ENCODE peak calls at places on chromosomes 4 and X, in five cellular contexts. M, B, E, C and L are unnamed samples.
A peak's percentile ranks its signal among the peaks of the same experiment; 100 is the strongest.

GRCh38 chr4:177008071-177008835 is 215.5 kb upstream of the VEGFC start:
- DNase-seq in M (no peak), B (no peak), E (no peak), C (no peak), L (no peak)

GRCh38 chrX:276588-277171 is 4.5 kb upstream of the PLCXD1 start:
- DNase-seq in M (no peak), B (no peak), E (peak; percentile 67), C (no peak), L (peak; percentile 43)

GRCh38 chr4:97235516-97235915 is 907.8 kb downstream of the STPG2 start:
- DNase-seq in M (no peak), B (no peak), E (no peak), C (no peak), L (no peak)

GRCh38 chr4:53809816-53810215 is 218.5 kb upstream of the LNX1 start:
- DNase-seq in M (no peak), B (no peak), E (no peak), C (no peak), L (no peak)

GRCh38 chrX:103747199-103747598 is 29.4 kb upstream of the PLP1 start:
- DNase-seq in M (no peak), B (no peak), E (no peak), C (no peak), L (no peak)

GRCh38 chr4:52780206-52780605 is 29.0 kb upstream of the ERVMER34-1 start:
- DNase-seq in M (no peak), B (no peak), E (no peak), C (no peak), L (no peak)

GRCh38 chr4:107831140-107831539 is 6.4 kb downstream of the SGMS2 start:
- DNase-seq in M (no peak), B (no peak), E (no peak), C (no peak), L (no peak)

GRCh38 chr4:21507439-21507838 is 441.1 kb downstream of the KCNIP4 start:
- DNase-seq in M (peak; percentile 30), B (no peak), E (no peak), C (no peak), L (no peak)

GRCh38 chr4:98996056-98996941 is 778 bp downstream of the METAP1 start:
- DNase-seq in M (peak; percentile 38), B (peak; percentile 38), E (peak; percentile 24), C (peak; percentile 19), L (peak; percentile 16)

DNA sequence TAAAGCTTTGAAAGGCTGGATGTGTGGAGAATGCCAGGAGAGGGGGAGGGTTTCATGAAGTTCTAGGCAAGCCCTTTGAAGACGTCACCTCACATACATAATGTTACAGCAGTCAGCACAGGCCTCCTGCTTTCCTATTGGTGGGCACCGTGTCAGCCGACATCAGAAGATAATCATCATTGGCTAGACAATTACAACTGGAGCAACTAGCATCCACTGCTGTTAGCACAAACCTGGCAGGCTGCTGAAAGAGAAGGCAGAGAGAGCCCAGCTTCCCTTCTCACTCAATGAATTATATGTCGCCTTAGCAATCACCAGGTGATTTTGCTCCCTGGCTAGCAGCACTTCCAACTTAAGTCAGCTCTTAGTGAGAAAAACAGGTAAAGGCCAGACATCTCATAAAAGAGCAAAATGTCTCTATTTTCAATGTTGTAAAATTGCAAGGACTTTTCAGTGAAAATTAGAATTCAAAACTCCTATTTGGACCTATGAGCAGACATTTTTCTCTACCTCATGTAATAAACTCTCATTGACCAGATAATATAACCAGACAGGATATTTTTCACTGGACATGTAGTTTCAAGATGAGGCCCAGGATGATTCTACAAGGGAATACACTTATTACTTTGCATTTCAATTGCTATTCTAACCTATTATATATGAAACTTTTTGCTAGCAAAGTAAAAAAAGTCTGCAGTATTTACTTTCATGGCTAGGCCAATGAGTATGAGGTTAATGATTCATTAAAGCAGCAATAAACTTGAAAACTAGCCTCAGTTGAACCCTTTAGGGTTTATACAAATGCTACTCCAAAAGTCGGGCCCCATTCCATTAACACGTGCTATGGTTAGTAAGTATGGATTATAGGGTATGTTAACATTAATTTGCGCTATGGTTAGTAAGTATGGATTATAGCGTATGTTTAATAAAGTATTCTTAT is 4.3 kb downstream of the ELOVL6 start:
- DNase-seq in M (no peak), B (peak; percentile 88), E (peak; percentile 89), C (peak; percentile 89), L (peak; percentile 19)
- H3K27ac ChIP-seq in M (no peak overlapping the region), B (no peak overlapping the region), E (peak overlapping the region; percentile 9), C (peak overlapping the region; percentile 61), L (no peak overlapping the region)

GRCh38 chr4:20486433-20486832 is 213.8 kb upstream of the PACRGL start:
- DNase-seq in M (no peak), B (no peak), E (no peak), C (no peak), L (no peak)

GRCh38 chr4:20493761-20494353 is 206.4 kb upstream of the PACRGL start:
- DNase-seq in M (no peak), B (no peak), E (no peak), C (no peak), L (no peak)

GRCh38 chr4:20487446-20487845 is 212.8 kb upstream of the PACRGL start:
- DNase-seq in M (no peak), B (no peak), E (no peak), C (no peak), L (no peak)

GRCh38 chr4:20487852-20488251 is 212.4 kb upstream of the PACRGL start:
- DNase-seq in M (no peak), B (no peak), E (no peak), C (no peak), L (no peak)

GRCh38 chr4:20490734-20491133 is 209.5 kb upstream of the PACRGL start:
- DNase-seq in M (no peak), B (no peak), E (no peak), C (no peak), L (no peak)
- TF ChIP-seq CTCF in M (no peak), B (no peak), E (no peak), C (no peak), L (no peak)

DNA sequence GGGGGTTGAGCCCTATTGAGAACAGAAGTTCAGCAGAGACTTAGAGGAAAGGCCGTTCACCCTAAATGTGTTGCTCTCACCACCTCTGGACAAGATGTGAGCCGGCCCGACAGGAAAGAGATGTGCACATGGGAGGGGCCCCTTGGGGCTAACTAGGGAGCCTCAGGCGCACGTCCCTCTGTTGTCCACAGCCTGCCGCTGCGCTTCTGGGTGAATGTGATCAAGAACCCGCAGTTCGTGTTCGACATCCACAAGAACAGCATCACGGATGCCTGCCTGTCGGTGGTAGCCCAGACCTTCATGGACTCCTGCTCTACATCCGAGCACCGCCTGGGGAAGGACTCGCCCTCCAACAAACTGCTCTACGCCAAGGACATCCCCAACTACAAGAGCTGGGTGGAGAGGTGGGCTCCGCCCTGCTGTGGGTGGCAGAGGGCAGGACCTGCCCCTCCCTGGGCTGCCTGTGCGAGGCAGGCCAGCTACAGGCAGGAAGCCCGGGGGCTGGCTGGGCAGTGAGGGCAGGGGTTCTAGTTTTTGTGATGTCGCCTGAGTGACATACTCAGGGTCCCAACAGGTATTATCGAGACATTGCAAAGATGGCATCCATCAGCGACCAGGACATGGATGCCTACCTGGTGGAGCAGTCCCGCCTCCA is 8.0 kb downstream of the LAGE3 start:
- DNase-seq in M (no peak), B (no peak), E (no peak), C (no peak), L (no peak)
- H3K36me3 ChIP-seq in M (no peaks in the 10 kb centered on the region), B (no peaks in the 10 kb centered on the region), E (peaks cover 2% of the 10 kb centered on the region), C (no peaks in the 10 kb centered on the region), L (no peaks in the 10 kb centered on the region)

GRCh38 chr4:125315571-125316390 is 1.0 kb downstream of the FAT4 start:
- DNase-seq in M (peak; percentile 28), B (peak; percentile 57), E (peak; percentile 46), C (peak; percentile 33), L (peak; percentile 57)
- H3K27ac ChIP-seq in M (no peak overlapping the region), B (peak overlapping the region; percentile 76), E (peak overlapping the region; percentile 70), C (peak overlapping the region; percentile 90), L (peak overlapping the region; percentile 91)

GRCh38 chrX:133215747-133216146 is 2.4 kb downstream of the TFDP3 start:
- DNase-seq in M (peak; percentile 53), B (peak; percentile 30), E (peak; percentile 47), C (no peak), L (peak; percentile 15)
- TF ChIP-seq CTCF in M (peak; percentile 48), B (no peak), E (no peak), C (no peak), L (no peak)